ENCODE peak calls at places on chromosomes 5 and 9, in seven cellular contexts. H is hepatocyte, B is A549, V is H9, P is heart right ventricle, N is heart left ventricle, U is substantia nigra. S is an unnamed sample.
A peak's percentile ranks its signal among the peaks of the same experiment; 100 is the strongest.

GRCh38 chr9:111622626-111623025 is 8.5 kb upstream of the DNAJC25 start:
- DNase-seq in H (no peak), B (peak; percentile 50), V (no peak), P (no peak), N (no peak), U (no peak), S (no peak)

GRCh38 chr9:16202913-16203734 is 650.3 kb downstream of the CCDC171 start:
- DNase-seq in H (peak; percentile 28), B (peak; percentile 87), V (no peak), P (no peak), N (no peak), U (no peak), S (no peak)

GRCh38 chr5:135493406-135494180 is 41.4 kb upstream of the TIFAB start:
- DNase-seq in H (no peak), B (peak; percentile 27), V (no peak), P (no peak), N (no peak), U (peak; percentile 35), S (no peak)

GRCh38 chr5:43603535-43604363 is 769 bp downstream of the NNT start:
- DNase-seq in H (peak; percentile 52), B (no peak), V (peak; percentile 52), P (peak; percentile 77), N (peak; percentile 86), U (peak; percentile 57), S (peak; percentile 41)

GRCh38 chr5:9888517-9888916 is 258.4 kb upstream of the TAS2R1 start:
- DNase-seq in H (peak; percentile 26), B (no peak), V (no peak), P (no peak), N (no peak), U (no peak), S (no peak)

GRCh38 chr9:126844085-126844484 is 16.4 kb upstream of the ZBTB34 start:
- DNase-seq in H (no peak), B (no peak), V (no peak), P (no peak), N (no peak), U (peak; percentile 49), S (no peak)

GRCh38 chr9:135074354-135075233 is 12.9 kb upstream of the OLFM1 start:
- DNase-seq in H (no peak), B (peak; percentile 37), V (peak; percentile 30), P (no peak), N (no peak), U (no peak), S (no peak)

GRCh38 chr9:93636667-93637066 is 60.3 kb downstream of the PHF2 start:
- DNase-seq in H (no peak), B (no peak), V (no peak), P (no peak), N (peak; percentile 21), U (no peak), S (no peak)

GRCh38 chr9:128882677-128883590 is 1.0 kb downstream of the LRRC8A start:
- DNase-seq in H (no peak), B (no peak), V (no peak), P (no peak), N (no peak), U (peak; percentile 53), S (no peak)

GRCh38 chr5:165834922-165835321 is 2329.5 kb downstream of the MAT2B start:
- DNase-seq in H (no peak), B (no peak), V (no peak), P (no peak), N (no peak), U (no peak), S (no peak)

GRCh38 chr9:138066049-138066448 is 188.5 kb downstream of the CACNA1B start:
- DNase-seq in H (no peak), B (no peak), V (peak; percentile 63), P (no peak), N (peak; percentile 22), U (no peak), S (no peak)

GRCh38 chr5:103461223-103461622 is 101.4 kb downstream of the NUDT12 start:
- DNase-seq in H (no peak), B (no peak), V (no peak), P (no peak), N (no peak), U (no peak), S (no peak)

GRCh38 chr5:75601567-75601966 is 9.7 kb upstream of the ANKDD1B start:
- DNase-seq in H (no peak), B (no peak), V (no peak), P (no peak), N (no peak), U (no peak), S (no peak)

GRCh38 chr5:75603835-75604234 is 7.4 kb upstream of the ANKDD1B start:
- DNase-seq in H (no peak), B (no peak), V (no peak), P (no peak), N (no peak), U (no peak), S (no peak)

GRCh38 chr5:75601996-75602395 is 9.3 kb upstream of the ANKDD1B start:
- DNase-seq in H (no peak), B (no peak), V (no peak), P (no peak), N (no peak), U (no peak), S (no peak)

GRCh38 chr5:75600535-75600934 is 10.7 kb upstream of the ANKDD1B start:
- DNase-seq in H (no peak), B (no peak), V (no peak), P (no peak), N (no peak), U (no peak), S (no peak)

DNA sequence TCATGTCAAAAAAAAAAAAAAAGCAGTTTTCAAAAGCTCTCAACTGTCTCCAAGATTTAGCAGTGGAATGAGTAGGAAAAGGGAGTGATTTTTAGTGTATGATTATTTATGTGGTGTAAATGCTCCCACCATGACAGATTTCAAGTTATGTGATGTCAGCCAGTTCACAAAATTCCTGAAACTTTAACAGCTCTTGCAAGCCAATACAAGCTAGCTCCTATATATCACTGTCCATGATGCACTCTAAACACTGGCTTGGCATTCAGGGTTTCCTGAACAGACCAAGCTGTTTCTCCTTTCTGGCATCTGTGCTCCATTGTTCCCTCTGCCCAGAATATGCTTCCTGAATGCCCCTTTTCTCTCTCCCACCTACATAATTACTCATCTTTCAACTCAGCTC is 7.8 kb upstream of the ANKDD1B start:
- DNase-seq in H (no peak), B (no peak), V (no peak), P (no peak), N (no peak), U (no peak), S (no peak)
- H3K27ac ChIP-seq in H (peak overlapping the region; percentile 33), B (no peak overlapping the region), V (no peak overlapping the region), P (no peak overlapping the region), N (no peak overlapping the region), U (no peak overlapping the region), S (no peak overlapping the region)

DNA sequence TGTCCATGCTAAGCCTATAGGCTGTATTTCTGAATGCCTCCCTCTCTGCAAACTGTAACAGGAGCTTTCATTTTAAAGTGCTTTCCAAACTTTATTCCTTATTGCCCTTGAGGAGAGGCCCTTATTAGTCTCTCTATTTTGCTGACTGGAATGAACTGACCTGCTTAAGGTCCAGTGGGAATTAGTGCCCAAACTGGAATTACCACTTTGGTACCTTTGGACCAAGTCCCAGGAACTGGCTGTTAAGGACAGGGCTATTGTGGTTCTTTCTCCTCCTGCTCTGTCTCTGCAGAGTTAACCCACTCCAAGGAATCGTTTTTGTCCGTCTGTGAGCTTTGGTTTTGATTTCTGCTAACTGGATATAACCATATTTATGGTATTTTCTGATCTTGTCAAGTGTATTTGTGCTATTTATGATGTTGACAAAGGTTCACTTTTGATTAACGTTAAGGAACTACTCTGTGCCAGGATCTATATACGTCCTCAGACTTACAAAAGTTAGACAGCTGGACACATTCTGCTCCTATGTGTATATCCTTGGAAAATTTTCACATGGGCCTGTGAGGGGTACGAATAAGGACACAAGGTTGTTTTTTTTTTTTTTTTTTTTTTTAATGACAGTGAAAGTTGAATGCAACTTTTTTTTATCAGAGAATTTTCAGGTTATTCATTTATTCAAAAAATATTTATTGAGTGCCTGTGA is 189.1 kb upstream of the ANKRD55 start:
- DNase-seq in H (peak; percentile 46), B (no peak), V (no peak), P (no peak), N (no peak), U (no peak), S (no peak)
- H3K27ac ChIP-seq in H (peak overlapping the region; percentile 27), B (no peak overlapping the region), V (no peak overlapping the region), P (no peak overlapping the region), N (no peak overlapping the region), U (no peak overlapping the region), S (no peak overlapping the region)

GRCh38 chr9:69086769-69087168 is 51.2 kb downstream of the FXN start:
- DNase-seq in H (no peak), B (no peak), V (no peak), P (no peak), N (no peak), U (no peak), S (no peak)

GRCh38 chr9:69090943-69091342 is 55.4 kb downstream of the FXN start:
- DNase-seq in H (no peak), B (no peak), V (no peak), P (no peak), N (no peak), U (no peak), S (no peak)

GRCh38 chr9:69089491-69089890 is 53.9 kb downstream of the FXN start:
- DNase-seq in H (no peak), B (no peak), V (peak; percentile 66), P (no peak), N (no peak), U (no peak), S (no peak)

GRCh38 chr9:69090140-69090750 is 54.7 kb downstream of the FXN start:
- DNase-seq in H (no peak), B (no peak), V (peak; percentile 47), P (no peak), N (no peak), U (no peak), S (no peak)

DNA sequence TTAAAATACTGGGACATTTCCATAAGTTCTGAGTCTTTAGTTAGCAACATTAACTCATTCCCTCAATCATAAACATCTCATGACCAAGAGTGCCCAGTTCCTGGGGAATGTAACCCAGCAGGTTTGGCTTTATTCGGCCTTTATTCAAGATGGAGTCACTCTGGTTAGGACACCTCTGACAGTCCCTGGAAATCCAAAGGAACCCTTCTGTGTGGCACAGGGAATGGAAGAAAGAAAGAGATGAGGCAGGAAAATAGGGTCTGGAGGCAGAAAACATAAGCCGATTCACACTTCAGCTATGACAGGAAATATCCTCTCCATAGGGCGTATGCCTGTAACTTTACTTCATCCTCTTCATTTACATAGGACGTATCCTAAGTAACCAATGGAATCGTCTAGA is 53.5 kb downstream of the FXN start:
- DNase-seq in H (no peak), B (no peak), V (no peak), P (no peak), N (no peak), U (no peak), S (no peak)
- H3K27ac ChIP-seq in H (peak overlapping the region; percentile 22), B (no peak overlapping the region), V (no peak overlapping the region), P (no peak overlapping the region), N (no peak overlapping the region), U (no peak overlapping the region), S (no peak overlapping the region)

DNA sequence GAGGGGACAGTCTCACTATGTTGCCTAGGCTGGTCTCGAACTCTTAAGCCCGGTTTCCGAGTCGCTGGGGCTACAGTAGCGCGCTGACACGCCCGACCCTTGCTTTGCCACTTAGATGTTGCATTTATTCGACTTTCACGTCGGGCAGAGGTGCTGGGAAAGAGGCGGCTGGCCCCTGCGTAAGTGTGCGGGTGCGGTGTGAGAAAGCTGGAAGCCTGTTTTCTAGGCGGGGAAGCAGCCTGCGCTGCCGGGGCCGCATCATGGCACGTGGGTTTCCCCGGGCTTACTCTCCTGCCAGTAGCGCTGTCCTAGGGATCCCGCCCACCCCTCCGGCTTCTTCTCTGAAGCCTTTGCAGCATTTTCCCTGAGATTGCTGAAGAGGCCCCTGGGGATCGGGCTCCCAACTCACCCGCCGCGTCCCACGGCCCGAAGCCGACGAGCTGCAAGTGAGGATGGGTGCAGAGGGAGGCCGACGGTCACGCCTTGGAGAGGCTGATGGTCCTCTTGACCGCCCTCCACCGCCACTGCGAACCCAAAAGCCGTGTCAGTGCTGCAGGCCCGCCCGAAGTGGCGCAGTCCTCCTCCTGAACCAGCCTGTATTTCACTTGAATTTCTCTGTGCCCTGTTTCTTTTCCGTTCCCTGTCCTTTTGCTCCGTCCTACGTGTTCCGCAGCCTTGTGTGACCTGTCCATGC is 5.8 kb upstream of the TRIM41 start:
- DNase-seq in H (peak; percentile 69), B (peak; percentile 65), V (peak; percentile 82), P (peak; percentile 52), N (peak; percentile 78), U (no peak), S (no peak)
- H3K27ac ChIP-seq in H (peak overlapping the region; percentile 18), B (peak overlapping the region; percentile 31), V (no peak overlapping the region), P (peak overlapping the region; percentile 47), N (peak overlapping the region; percentile 79), U (peak overlapping the region; percentile 68), S (peak overlapping the region; percentile 26)

S was measured in caudate nucleus.